ENCODE peak calls at places on chromosome 2, in ten cellular contexts. C is H1, Y is spleen, G is prostate gland, U is HepG2, W is transverse colon, B is HCT116, O is suprapubic skin, D is GM12891, I is Panc1. H is an unnamed sample.

GRCh38 chr2:227921648-227922047 is 50.2 kb downstream of the DAW1 start:
- DNase-seq in U (no peak), Y (no peak), D (no peak), I (no peak), C (no peak), G (no peak), B (no peak), O (no peak), W (peak), H (no peak)

GRCh38 chr2:84704505-84705244 is 176.2 kb downstream of the TRABD2A start:
- DNase-seq in B (no peak), D (no peak), O (no peak), Y (no peak), W (peak), U (no peak), G (no peak), C (no peak), I (no peak), H (no peak)

GRCh38 chr2:201357216-201357615 is at the start of gene FLACC1:
- DNase-seq in I (no peak), Y (no peak), D (no peak), O (no peak), C (no peak), B (peak), W (no peak), U (peak), G (no peak), H (no peak)

GRCh38 chr2:42598656-42599267 is 30.3 kb downstream of the MTA3 start:
- DNase-seq in G (no peak), O (no peak), Y (no peak), I (no peak), C (no peak), W (no peak), U (no peak), B (no peak), D (no peak), H (no peak)

GRCh38 chr2:62801814-62802524 is 96.5 kb downstream of the EHBP1 start:
- DNase-seq in D (no peak), U (no peak), C (no peak), I (no peak), G (no peak), Y (no peak), W (no peak), B (no peak), O (no peak), H (no peak)

GRCh38 chr2:118221952-118222594 is 133.8 kb downstream of the INSIG2 start:
- DNase-seq in U (peak), G (peak), C (no peak), B (peak), D (no peak), Y (no peak), I (peak), W (no peak), O (no peak), H (no peak)

GRCh38 chr2:127208313-127208712 is 11.8 kb downstream of the CYP27C1 start:
- DNase-seq in O (peak), B (no peak), I (no peak), C (no peak), W (no peak), Y (peak), G (no peak), D (no peak), U (no peak), H (no peak)

GRCh38 chr2:97763176-97763845 is 49.9 kb downstream of the ZAP70 start:
- DNase-seq in D (no peak), Y (no peak), B (no peak), C (no peak), U (no peak), G (no peak), I (no peak), W (no peak), O (no peak), H (no peak)

GRCh38 chr2:72603481-72603880 is 222.4 kb downstream of the EXOC6B start:
- DNase-seq in B (no peak), O (no peak), W (no peak), C (no peak), D (no peak), Y (no peak), G (no peak), U (no peak), I (no peak), H (no peak)

GRCh38 chr2:85015653-85016360 is 44.8 kb downstream of the KCMF1 start:
- DNase-seq in D (no peak), U (no peak), I (no peak), Y (no peak), G (no peak), C (no peak), B (no peak), O (no peak), W (no peak), H (no peak)

GRCh38 chr2:27356382-27357181 is at the start of gene GTF3C2:
- DNase-seq in O (peak), I (peak), G (peak), W (peak), D (peak), C (peak), U (peak), Y (peak), B (peak), H (peak)

GRCh38 chr2:216693414-216694100 is 1.8 kb downstream of the IGFBP5 start:
- DNase-seq in C (no peak), D (no peak), O (no peak), Y (no peak), W (no peak), G (no peak), B (no peak), I (no peak), U (no peak), H (no peak)

GRCh38 chr2:28181801-28182200 is 210.9 kb upstream of the FOSL2 start:
- DNase-seq in U (no peak), B (no peak), O (no peak), C (no peak), Y (no peak), G (no peak), D (no peak), I (no peak), W (no peak), H (no peak)

GRCh38 chr2:201432551-201433388 is 18.5 kb downstream of the TRAK2 start:
- DNase-seq in G (no peak), I (no peak), O (no peak), U (no peak), Y (no peak), W (no peak), C (no peak), B (no peak), D (no peak), H (no peak)

GRCh38 chr2:21306235-21306634 is 182.5 kb downstream of the TDRD15 start:
- DNase-seq in B (no peak), G (no peak), I (no peak), C (no peak), D (no peak), Y (no peak), U (no peak), W (no peak), O (no peak), H (no peak)

GRCh38 chr2:45588158-45588829 is 22.8 kb downstream of the SRBD1 start:
- DNase-seq in B (no peak), I (no peak), Y (no peak), G (no peak), O (no peak), W (no peak), C (no peak), D (no peak), U (no peak), H (no peak)

GRCh38 chr2:216341151-216341550 is 31.1 kb downstream of the MARCHF4 start:
- DNase-seq in I (no peak), Y (no peak), O (no peak), W (no peak), U (no peak), B (no peak), G (no peak), D (no peak), C (no peak), H (no peak)

GRCh38 chr2:226211439-226211838 is 588.2 kb downstream of the IRS1 start:
- DNase-seq in Y (no peak), G (peak), W (no peak), B (peak), U (no peak), I (no peak), C (no peak), D (no peak), O (no peak), H (no peak)

GRCh38 chr2:43609304-43609883 is 13.6 kb upstream of the THADA start:
- DNase-seq in Y (no peak), U (peak), O (no peak), D (no peak), C (no peak), W (peak), I (peak), G (peak), B (peak), H (no peak)

GRCh38 chr2:51013870-51014526 is 17.9 kb downstream of the NRXN1 start:
- DNase-seq in O (no peak), Y (no peak), W (no peak), G (no peak), C (no peak), U (no peak), D (no peak), B (no peak), I (no peak), H (no peak)

GRCh38 chr2:19607400-19607799 is 249.0 kb upstream of the OSR1 start:
- DNase-seq in G (no peak), W (no peak), O (no peak), I (no peak), C (no peak), B (no peak), D (no peak), Y (no peak), U (no peak), H (no peak)

GRCh38 chr2:109419960-109420370 is 193.8 kb downstream of the SEPTIN10 start:
- DNase-seq in B (no peak), O (no peak), W (no peak), Y (peak), C (no peak), I (no peak), U (no peak), G (no peak), D (no peak), H (no peak)

GRCh38 chr2:68603059-68603458 is 40.3 kb upstream of the PROKR1 start:
- DNase-seq in W (no peak), I (no peak), B (no peak), Y (no peak), G (no peak), O (no peak), U (no peak), D (no peak), C (no peak), H (no peak)

GRCh38 chr2:168194784-168195522 is 52.4 kb downstream of the STK39 start:
- DNase-seq in G (no peak), C (no peak), W (no peak), B (no peak), U (no peak), Y (peak), O (no peak), D (peak), I (no peak), H (peak)

DNA sequence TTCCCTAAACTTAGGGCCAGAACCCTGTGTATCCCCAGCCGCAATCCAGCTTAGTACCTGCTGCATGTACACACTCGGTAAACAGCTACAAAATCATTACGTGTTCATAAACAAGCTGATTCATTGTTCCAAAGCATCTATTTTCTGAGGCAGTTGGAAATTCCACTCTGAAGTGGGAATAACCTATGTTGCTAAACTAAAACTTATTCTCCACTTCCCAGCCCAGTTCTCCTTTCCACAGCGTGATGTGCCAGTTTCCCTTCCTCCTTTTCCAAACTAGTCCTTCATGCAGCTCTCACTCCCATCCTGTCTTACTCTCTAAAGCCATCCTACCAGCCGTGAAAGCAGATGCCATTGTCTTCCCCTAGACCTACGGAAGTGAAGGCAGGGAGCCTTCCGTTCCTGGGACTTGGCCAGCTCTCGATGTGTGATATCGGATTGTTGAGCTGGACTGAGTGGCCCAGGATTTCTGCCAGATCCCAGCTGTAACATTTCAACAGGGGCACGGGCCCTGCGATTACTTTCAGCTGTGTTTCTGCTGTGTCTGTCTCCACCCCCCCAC is 100.7 kb downstream of the CRIM1 start:
- DNase-seq in G (no peak), B (no peak), I (no peak), U (no peak), Y (peak), C (no peak), D (no peak), O (no peak), W (peak), H (no peak)
- TF ChIP-seq POLR2AphosphoS5 in G (peak), B (no peak), I (no peak), U (no peak), Y (peak), C (no peak), D (no peak), O (no peak), W (peak), H (no peak)

GRCh38 chr2:231706731-231707624 is 1.3 kb upstream of the PTMA start:
- DNase-seq in D (peak), Y (peak), U (peak), W (peak), C (peak), G (peak), O (peak), I (peak), B (peak), H (peak)
- TF ChIP-seq POLR2AphosphoS5 in D (peak), Y (peak), U (peak), W (peak), C (peak), G (peak), O (peak), I (peak), B (peak), H (peak)

GRCh38 chr2:160075171-160075570 is 12.8 kb upstream of the PLA2R1 start:
- DNase-seq in I (no peak), G (no peak), Y (no peak), W (no peak), B (no peak), U (no peak), O (peak), D (no peak), C (no peak), H (no peak)
- TF ChIP-seq POLR2AphosphoS5 in I (no peak), G (no peak), Y (no peak), W (no peak), B (no peak), U (no peak), O (peak), D (no peak), C (no peak), H (no peak)

DNA sequence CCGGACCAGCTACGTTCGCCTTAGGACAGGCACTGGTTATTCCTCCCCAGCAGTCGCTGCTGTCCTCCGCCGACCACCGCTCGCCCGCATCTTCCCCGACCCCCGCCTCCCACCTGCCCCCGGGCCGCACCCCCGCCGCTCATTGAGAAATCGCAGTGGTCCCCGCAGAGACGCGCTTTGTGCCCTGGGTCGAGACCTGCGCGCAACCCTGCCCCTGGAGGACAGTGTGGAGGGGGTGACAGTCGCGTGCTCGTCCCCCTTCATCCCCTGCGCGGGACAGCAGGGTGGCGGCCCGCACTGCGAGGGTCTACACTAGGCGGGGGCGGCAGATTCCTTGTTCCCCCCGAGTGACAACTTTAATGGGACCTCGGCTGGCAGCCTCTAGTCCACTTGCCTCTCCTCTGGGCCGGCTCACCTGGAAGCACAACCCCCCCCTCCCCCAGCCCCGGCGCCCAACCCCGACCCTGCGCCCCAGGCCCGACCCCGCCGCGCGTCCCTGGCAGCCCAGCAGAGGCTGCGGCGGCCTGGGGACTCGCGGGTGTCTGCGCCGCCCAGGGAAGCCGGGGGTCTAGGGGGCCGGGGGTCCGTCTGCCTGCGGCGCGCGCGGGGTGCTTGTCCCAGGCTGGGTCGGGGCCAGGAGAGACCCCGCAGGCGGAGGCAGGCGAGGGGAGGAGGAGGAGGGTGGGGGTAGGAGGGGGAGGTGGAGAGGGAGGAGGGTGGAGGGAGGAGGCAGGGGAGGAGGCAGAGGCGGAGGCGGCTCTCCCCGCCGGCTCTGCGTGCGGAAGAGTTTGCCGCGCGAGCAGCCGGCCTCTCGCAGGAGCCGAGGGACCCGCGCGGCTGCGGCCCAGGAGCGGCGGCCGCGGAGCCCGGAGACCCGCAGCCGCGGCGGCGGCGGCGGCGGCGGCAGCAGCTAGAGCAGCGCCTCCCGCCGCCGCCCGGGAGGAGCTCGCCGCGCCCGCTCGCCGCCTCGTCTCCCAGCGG is at the start of gene NPAS2:
- DNase-seq in U (peak), O (no peak), G (peak), Y (no peak), W (peak), I (no peak), C (no peak), B (no peak), D (no peak), H (peak)
- TF ChIP-seq POLR2AphosphoS5 in U (peak), O (no peak), G (no peak), Y (peak), W (peak), I (no peak), C (no peak), B (peak), D (no peak), H (no peak)

GRCh38 chr2:197497301-197497700 is 2.3 kb downstream of the HSPD1 start:
- DNase-seq in B (no peak), D (no peak), C (no peak), I (no peak), G (no peak), W (no peak), Y (no peak), U (no peak), O (no peak), H (no peak)

GRCh38 chr2:197500503-197501179 is 462 bp downstream of the HSPE1 start:
- DNase-seq in O (peak), I (no peak), D (no peak), B (no peak), C (no peak), W (no peak), U (no peak), G (peak), Y (no peak), H (no peak)

GRCh38 chr2:197498627-197498936 is 1.1 kb downstream of the HSPD1 start:
- DNase-seq in D (no peak), G (no peak), W (no peak), C (no peak), O (no peak), Y (no peak), U (no peak), I (no peak), B (no peak), H (no peak)

GRCh38 chr2:197499594-197500502 is at the start of the genes HSPD1 and HSPE1:
- DNase-seq in I (peak), C (peak), B (peak), U (peak), Y (peak), D (peak), O (peak), W (peak), G (peak), H (peak)

DNA sequence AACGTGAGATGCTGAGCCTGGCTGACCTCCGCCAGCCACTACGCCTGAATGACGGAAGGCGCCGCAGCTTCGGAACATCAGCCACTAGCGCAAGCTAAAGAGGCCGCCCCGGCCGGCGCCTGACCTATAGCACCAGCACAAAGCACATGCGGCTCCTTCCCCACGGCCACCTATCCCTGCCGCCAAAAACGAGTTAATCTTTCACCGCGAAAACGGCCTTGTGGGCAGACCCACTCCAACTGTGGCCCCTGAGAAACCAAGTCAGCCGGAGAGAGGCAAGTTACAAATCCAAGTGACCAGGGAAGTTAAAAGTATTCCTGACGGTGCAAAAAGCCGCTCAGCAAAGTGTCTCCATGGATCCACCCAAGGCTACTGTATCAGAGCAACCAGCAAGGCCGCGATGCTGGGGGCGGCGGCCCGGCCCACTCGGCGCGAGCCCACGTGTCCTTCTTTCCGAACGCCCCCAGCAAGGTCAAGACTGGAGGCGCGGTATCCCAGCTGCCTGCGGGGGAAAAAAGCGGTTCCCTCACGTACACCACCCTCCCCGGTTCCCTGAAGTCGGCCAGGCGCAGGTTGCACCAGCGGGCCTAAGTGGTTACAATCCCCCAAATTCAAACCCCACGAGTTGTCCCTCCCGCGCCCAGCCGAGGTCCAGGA is 575 bp downstream of the HSPD1 start:
- DNase-seq in D (peak), G (peak), U (peak), W (peak), O (peak), B (no peak), C (no peak), Y (peak), I (no peak), H (peak)
- TF ChIP-seq POLR2AphosphoS5 in D (no peak), G (peak), U (peak), W (no peak), O (no peak), B (no peak), C (peak), Y (peak), I (no peak), H (no peak)